ENCODE peak calls at places on chromosome 1, in ten cellular contexts. V is left ventricle myocardium inferior; C is astrocyte; D is psoas muscle; X is thoracic aorta; T is pancreas; Q is epithelial cell of prostate; B is brain microvascular endothelial cell; P is CD8-positive, alpha-beta memory T cell; Y is right atrium auricular region. K is an unnamed sample.

GRCh38 chr1:177227978-177228720 is 57.4 kb downstream of the BRINP2 start:
- DNase-seq in V (no peak), C (no peak), D (no peak), X (no peak), T (no peak), Q (no peak), B (no peak), P (no peak), Y (no peak), K (no peak)

GRCh38 chr1:54857741-54858665 is 29.0 kb downstream of the DHCR24 start:
- DNase-seq in V (no peak), C (peak; percentile 87), D (no peak), X (no peak), T (no peak), Q (no peak), B (peak; percentile 70), P (no peak), Y (no peak), K (no peak)

GRCh38 chr1:226429051-226429461 is 21.2 kb upstream of the PARP1 start:
- DNase-seq in V (no peak), C (no peak), D (no peak), X (no peak), T (no peak), Q (no peak), B (no peak), P (no peak), Y (no peak), K (no peak)

GRCh38 chr1:42999308-42999707 is 40.6 kb upstream of the SLC2A1 start:
- DNase-seq in V (no peak), C (peak; percentile 68), D (no peak), X (no peak), T (no peak), Q (no peak), B (no peak), P (no peak), Y (no peak), K (no peak)

GRCh38 chr1:67140460-67140859 is 5.7 kb upstream of the C1orf141 start:
- DNase-seq in V (no peak), C (no peak), D (no peak), X (no peak), T (no peak), Q (no peak), B (no peak), P (no peak), Y (no peak), K (no peak)

GRCh38 chr1:157156058-157156541 is 17.9 kb upstream of the ETV3 start:
- DNase-seq in V (peak; percentile 75), C (no peak), D (peak; percentile 74), X (no peak), T (peak; percentile 87), Q (no peak), B (peak; percentile 53), P (peak; percentile 71), Y (peak; percentile 71), K (no peak)

GRCh38 chr1:160780398-160780755 is 15.6 kb upstream of the LY9 start:
- DNase-seq in V (no peak), C (no peak), D (no peak), X (no peak), T (no peak), Q (no peak), B (no peak), P (no peak), Y (no peak), K (no peak)

GRCh38 chr1:15214507-15214906 is 32.5 kb upstream of the FHAD1 start:
- DNase-seq in V (peak; percentile 23), C (no peak), D (no peak), X (no peak), T (no peak), Q (no peak), B (peak; percentile 70), P (no peak), Y (no peak), K (no peak)

GRCh38 chr1:34262454-34262853 is 85.7 kb downstream of the C1orf94 start:
- DNase-seq in V (no peak), C (no peak), D (no peak), X (no peak), T (no peak), Q (no peak), B (no peak), P (no peak), Y (no peak), K (no peak)

GRCh38 chr1:237772014-237772413 is 118.7 kb downstream of the ZP4 start:
- DNase-seq in V (no peak), C (no peak), D (no peak), X (no peak), T (no peak), Q (no peak), B (no peak), P (no peak), Y (no peak), K (no peak)

GRCh38 chr1:156508205-156508954 is 7.8 kb upstream of the MEF2D start:
- DNase-seq in V (peak; percentile 80), C (peak; percentile 66), D (peak; percentile 90), X (peak; percentile 59), T (no peak), Q (no peak), B (no peak), P (no peak), Y (peak; percentile 85), K (no peak)

GRCh38 chr1:25821112-25821476 is 1.3 kb downstream of the MTFR1L start:
- DNase-seq in V (no peak), C (no peak), D (no peak), X (no peak), T (no peak), Q (no peak), B (no peak), P (no peak), Y (no peak), K (no peak)

GRCh38 chr1:87117761-87118160 is 203.3 kb downstream of the HS2ST1 start:
- DNase-seq in V (no peak), C (peak; percentile 36), D (no peak), X (no peak), T (no peak), Q (no peak), B (peak; percentile 20), P (no peak), Y (no peak), K (no peak)

GRCh38 chr1:246687002-246687401 is 37.2 kb upstream of the SCCPDH start:
- DNase-seq in V (no peak), C (no peak), D (no peak), X (no peak), T (no peak), Q (no peak), B (no peak), P (no peak), Y (no peak), K (no peak)

GRCh38 chr1:119084651-119085262 is 55.7 kb downstream of the WARS2 start:
- DNase-seq in V (no peak), C (no peak), D (no peak), X (no peak), T (no peak), Q (no peak), B (peak; percentile 38), P (no peak), Y (no peak), K (no peak)

DNA sequence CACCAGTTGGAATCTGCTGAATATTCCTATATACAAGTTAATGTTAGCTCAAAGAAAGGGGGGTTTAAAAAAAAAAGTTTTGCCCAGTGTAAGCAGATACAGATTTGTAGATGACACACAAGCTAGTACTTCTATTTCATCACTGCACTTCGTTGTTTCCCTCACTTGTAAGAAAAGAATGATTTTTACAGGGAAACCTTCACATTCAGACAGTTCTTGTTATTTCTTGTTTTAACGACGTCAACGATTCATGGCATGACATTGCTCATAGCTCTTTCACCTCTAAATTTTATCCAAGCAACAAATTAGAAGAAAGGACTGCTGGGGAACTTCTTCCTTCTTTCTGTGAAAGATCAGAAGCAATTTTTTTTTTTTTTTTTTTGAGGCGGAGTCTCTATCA is 25.7 kb upstream of the C1orf105 start:
- DNase-seq in V (no peak), C (no peak), D (no peak), X (no peak), T (no peak), Q (no peak), B (no peak), P (no peak), Y (no peak), K (no peak)
- H3K27ac ChIP-seq in V (peak overlapping the region; percentile 66), C (no peak overlapping the region), D (no peak overlapping the region), X (no peak overlapping the region), T (no peak overlapping the region), Q (peak overlapping the region; percentile 9), B (no peak overlapping the region), P (no peak overlapping the region), Y (no peak overlapping the region), K (peak overlapping the region; percentile 83)

GRCh38 chr1:201259476-201260235 is 23.6 kb upstream of the PKP1 start:
- DNase-seq in V (no peak), C (peak; percentile 27), D (no peak), X (no peak), T (no peak), Q (no peak), B (peak; percentile 38), P (no peak), Y (no peak), K (no peak)
- H3K27ac ChIP-seq in V (no peak overlapping the region), C (no peak overlapping the region), D (no peak overlapping the region), X (no peak overlapping the region), T (no peak overlapping the region), Q (peak overlapping the region; percentile 96), B (no peak overlapping the region), P (no peak overlapping the region), Y (no peak overlapping the region), K (no peak overlapping the region)

GRCh38 chr1:201639391-201639790 is 100.5 kb downstream of the NAV1 start:
- DNase-seq in V (peak; percentile 31), C (no peak), D (peak; percentile 29), X (no peak), T (no peak), Q (no peak), B (no peak), P (no peak), Y (no peak), K (no peak)
- H3K27ac ChIP-seq in V (peak overlapping the region; percentile 77), C (no peak overlapping the region), D (peak overlapping the region; percentile 19), X (no peak overlapping the region), T (no peak overlapping the region), Q (no peak overlapping the region), B (peak overlapping the region; percentile 13), P (no peak overlapping the region), Y (peak overlapping the region; percentile 44), K (no peak overlapping the region)

GRCh38 chr1:51518033-51518729 is 885 bp downstream of the EPS15 start:
- DNase-seq in V (peak; percentile 33), C (peak; percentile 6), D (peak; percentile 26), X (no peak), T (peak; percentile 61), Q (no peak), B (no peak), P (peak; percentile 60), Y (no peak), K (no peak)

GRCh38 chr1:51515982-51516638 is 3.0 kb downstream of the EPS15 start:
- DNase-seq in V (no peak), C (no peak), D (no peak), X (no peak), T (no peak), Q (no peak), B (no peak), P (no peak), Y (no peak), K (no peak)

GRCh38 chr1:51515312-51515960 is 3.6 kb downstream of the EPS15 start:
- DNase-seq in V (no peak), C (no peak), D (no peak), X (no peak), T (no peak), Q (no peak), B (no peak), P (no peak), Y (no peak), K (no peak)

GRCh38 chr1:51517361-51518032 is 1.6 kb downstream of the EPS15 start:
- DNase-seq in V (no peak), C (peak; percentile 19), D (no peak), X (no peak), T (no peak), Q (no peak), B (no peak), P (no peak), Y (no peak), K (no peak)

GRCh38 chr1:51516639-51517158 is 2.4 kb downstream of the EPS15 start:
- DNase-seq in V (no peak), C (peak; percentile 11), D (no peak), X (no peak), T (no peak), Q (no peak), B (peak; percentile 35), P (no peak), Y (no peak), K (no peak)
- H3K27ac ChIP-seq in V (peak overlapping the region; percentile 97), C (no peak overlapping the region), D (peak overlapping the region; percentile 96), X (peak overlapping the region; percentile 86), T (no peak overlapping the region), Q (no peak overlapping the region), B (no peak overlapping the region), P (peak overlapping the region; percentile 87), Y (peak overlapping the region; percentile 87), K (peak overlapping the region; percentile 29)